ENCODE peak calls at places on chromosomes 3 and 15, in ten cellular contexts. W is Karpas-422, D is fibroblast of lung, H is hepatocyte, L is RWPE2, O is stomach, K is Panc1, T is IMR-90, B is lower lobe of right lung, M is H9. G is an unnamed sample.

GRCh38 chr15:73822998-73823397 is 50.4 kb upstream of the TBC1D21 start:
- DNase-seq in W (no peak), D (peak; percentile 38), H (peak; percentile 57), L (no peak), O (no peak), K (no peak), T (peak; percentile 43), B (no peak), M (no peak), G (peak; percentile 30)

GRCh38 chr15:63923993-63924950 is 90.5 kb upstream of the HERC1 start:
- DNase-seq in W (peak; percentile 38), D (peak; percentile 46), H (no peak), L (no peak), O (no peak), K (no peak), T (no peak), B (no peak), M (no peak), G (peak; percentile 62)

GRCh38 chr15:50262533-50262932 is 3.0 kb downstream of the HDC start:
- DNase-seq in W (no peak), D (no peak), H (no peak), L (no peak), O (no peak), K (no peak), T (no peak), B (no peak), M (no peak), G (no peak)

GRCh38 chr3:118165413-118165812 is 869.2 kb downstream of the IGSF11 start:
- DNase-seq in W (no peak), D (no peak), H (no peak), L (no peak), O (no peak), K (no peak), T (no peak), B (no peak), M (no peak), G (no peak)

GRCh38 chr15:67186688-67187087 is 67.8 kb downstream of the AAGAB start:
- DNase-seq in W (no peak), D (no peak), H (no peak), L (no peak), O (no peak), K (no peak), T (no peak), B (no peak), M (no peak), G (no peak)

GRCh38 chr3:42502429-42503250 is at the start of gene VIPR1:
- DNase-seq in W (peak; percentile 94), D (peak; percentile 8), H (peak; percentile 93), L (peak; percentile 84), O (peak; percentile 95), K (no peak), T (no peak), B (peak; percentile 90), M (peak; percentile 97), G (peak; percentile 93)

GRCh38 chr3:4813855-4814254 is 165.4 kb upstream of the BHLHE40 start:
- DNase-seq in W (no peak), D (peak; percentile 56), H (no peak), L (no peak), O (no peak), K (no peak), T (no peak), B (no peak), M (no peak), G (no peak)

GRCh38 chr15:31381801-31382692 is 55.4 kb downstream of the KLF13 start:
- DNase-seq in W (no peak), D (no peak), H (no peak), L (no peak), O (no peak), K (no peak), T (no peak), B (no peak), M (no peak), G (no peak)

GRCh38 chr3:125431391-125431790 is 56.3 kb upstream of the ZNF148 start:
- DNase-seq in W (no peak), D (peak; percentile 48), H (no peak), L (no peak), O (no peak), K (no peak), T (peak; percentile 72), B (no peak), M (no peak), G (no peak)

GRCh38 chr3:64676831-64677230 is 11.0 kb downstream of the ADAMTS9 start:
- DNase-seq in W (no peak), D (no peak), H (no peak), L (no peak), O (no peak), K (no peak), T (no peak), B (no peak), M (no peak), G (no peak)

GRCh38 chr3:150237490-150237889 is 170.6 kb upstream of the TSC22D2 start:
- DNase-seq in W (no peak), D (peak; percentile 87), H (no peak), L (peak; percentile 87), O (no peak), K (no peak), T (peak; percentile 73), B (no peak), M (no peak), G (peak; percentile 63)

GRCh38 chr3:158098834-158099424 is 7.3 kb downstream of the SHOX2 start:
- DNase-seq in W (no peak), D (no peak), H (no peak), L (no peak), O (no peak), K (no peak), T (no peak), B (no peak), M (peak; percentile 47), G (no peak)

GRCh38 chr3:3800685-3801509 is 1.7 kb downstream of the LRRN1 start:
- DNase-seq in W (no peak), D (peak; percentile 29), H (peak; percentile 45), L (no peak), O (peak; percentile 61), K (no peak), T (no peak), B (peak; percentile 52), M (peak; percentile 40), G (peak; percentile 64)

GRCh38 chr3:171646357-171647133 is 163.7 kb downstream of the PLD1 start:
- DNase-seq in W (peak; percentile 67), D (peak; percentile 60), H (peak; percentile 45), L (no peak), O (no peak), K (peak; percentile 43), T (peak; percentile 80), B (no peak), M (no peak), G (no peak)

GRCh38 chr3:65875395-65876027 is 163.2 kb downstream of the MAGI1 start:
- DNase-seq in W (no peak), D (no peak), H (no peak), L (no peak), O (no peak), K (no peak), T (no peak), B (no peak), M (no peak), G (no peak)

DNA sequence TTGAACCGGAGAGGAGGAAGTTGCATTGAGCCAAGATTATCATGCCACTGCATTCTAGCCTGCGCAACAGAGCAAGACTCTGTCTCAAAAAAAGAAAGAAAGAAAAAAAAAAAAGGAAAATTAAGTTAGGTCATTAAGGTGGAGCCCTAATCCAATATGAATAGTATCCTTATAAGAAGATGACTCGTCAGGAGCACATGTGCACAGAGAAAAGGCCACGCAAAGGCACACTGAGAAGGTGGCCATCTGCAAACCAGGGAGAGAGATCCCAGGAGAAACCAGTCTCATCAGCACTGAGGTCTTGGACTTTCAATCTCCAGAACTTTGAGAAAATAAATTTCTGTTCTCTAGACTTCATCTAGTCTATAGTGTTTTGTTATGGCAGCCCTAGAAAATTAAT is 3.8 kb downstream of the SQOR start:
- DNase-seq in W (no peak), D (no peak), H (no peak), L (no peak), O (no peak), K (no peak), T (no peak), B (no peak), M (no peak), G (no peak)
- H3K4me1 ChIP-seq in W (peaks cover 3% of the 10 kb centered on the region), D (peaks cover 42% of the 10 kb centered on the region), H (peaks cover 39% of the 10 kb centered on the region), L (peaks cover 68% of the 10 kb centered on the region), O (peaks cover 87% of the 10 kb centered on the region), K (peaks cover 50% of the 10 kb centered on the region), T (peaks cover 23% of the 10 kb centered on the region), B (peaks cover 77% of the 10 kb centered on the region), M (no peaks in the 10 kb centered on the region), G (peaks cover 29% of the 10 kb centered on the region)

GRCh38 chr15:20355256-20355868 is 186.2 kb downstream of the GOLGA6L6 start:
- DNase-seq in W (no peak), D (no peak), H (no peak), L (peak; percentile 67), O (no peak), K (no peak), T (no peak), B (no peak), M (peak; percentile 28), G (no peak)
- H3K9me3 ChIP-seq in W (no peaks in the 10 kb centered on the region), D (peaks cover 11% of the 10 kb centered on the region), H (peaks cover 31% of the 10 kb centered on the region), L (no peaks in the 10 kb centered on the region), O (no peaks in the 10 kb centered on the region), K (no peaks in the 10 kb centered on the region), T (peaks cover 71% of the 10 kb centered on the region), B (no peaks in the 10 kb centered on the region), M (peaks cover 89% of the 10 kb centered on the region), G (no peaks in the 10 kb centered on the region)

GRCh38 chr15:90886291-90886614 is 1.9 kb downstream of the FES start:
- DNase-seq in W (no peak), D (no peak), H (no peak), L (no peak), O (no peak), K (no peak), T (no peak), B (no peak), M (no peak), G (no peak)
- H3K27ac ChIP-seq in W (peak overlapping the region; percentile 12), D (no peak overlapping the region), H (no peak overlapping the region), L (no peak overlapping the region), O (peak overlapping the region; percentile 92), K (no peak overlapping the region), T (no peak overlapping the region), B (peak overlapping the region; percentile 97), M (no peak overlapping the region), G (peak overlapping the region; percentile 98)

GRCh38 chr15:44311136-44311535 is 22.6 kb downstream of the GOLM2 start:
- DNase-seq in W (no peak), D (no peak), H (no peak), L (no peak), O (no peak), K (no peak), T (no peak), B (no peak), M (no peak), G (no peak)

GRCh38 chr15:44307712-44308111 is 19.2 kb downstream of the GOLM2 start:
- DNase-seq in W (no peak), D (no peak), H (no peak), L (no peak), O (no peak), K (no peak), T (no peak), B (no peak), M (no peak), G (no peak)

GRCh38 chr15:44308415-44308814 is 19.9 kb downstream of the GOLM2 start:
- DNase-seq in W (peak; percentile 77), D (no peak), H (no peak), L (no peak), O (no peak), K (no peak), T (no peak), B (no peak), M (no peak), G (no peak)

GRCh38 chr15:44312108-44312507 is 23.6 kb downstream of the GOLM2 start:
- DNase-seq in W (no peak), D (no peak), H (no peak), L (no peak), O (no peak), K (no peak), T (no peak), B (no peak), M (no peak), G (no peak)

GRCh38 chr15:44308874-44309273 is 20.4 kb downstream of the GOLM2 start:
- DNase-seq in W (no peak), D (no peak), H (no peak), L (no peak), O (no peak), K (no peak), T (no peak), B (no peak), M (no peak), G (no peak)
- H3K4me1 ChIP-seq in W (peaks cover 49% of the 10 kb centered on the region), D (no peaks in the 10 kb centered on the region), H (no peaks in the 10 kb centered on the region), L (no peaks in the 10 kb centered on the region), O (peaks cover 21% of the 10 kb centered on the region), K (no peaks in the 10 kb centered on the region), T (no peaks in the 10 kb centered on the region), B (peaks cover 7% of the 10 kb centered on the region), M (no peaks in the 10 kb centered on the region), G (no peaks in the 10 kb centered on the region)